ENCODE peak calls at places on chromosomes 5 and 9, in four cellular contexts. R, A, E and V are unnamed samples.

GRCh38 chr5:132327278-132327959 is 33.2 kb downstream of the SLC22A4 start:
- DNase-seq in R (no peak), A (peak; percentile 33), E (no peak), V (peak; percentile 72)

GRCh38 chr9:136847065-136847826 is 2.0 kb upstream of the PHPT1 start:
- DNase-seq in R (no peak), A (peak; percentile 73), E (peak; percentile 44), V (peak; percentile 77)

GRCh38 chr9:21813575-21814473 is 11.4 kb downstream of the MTAP start:
- DNase-seq in R (no peak), A (peak; percentile 52), E (peak; percentile 83), V (peak; percentile 89)

GRCh38 chr5:398475-399295 is 44.3 kb upstream of the EXOC3 start:
- DNase-seq in R (no peak), A (peak; percentile 22), E (no peak), V (no peak)

GRCh38 chr9:136720251-136720886 is 8.0 kb downstream of the DIPK1B start:
- DNase-seq in R (no peak), A (no peak), E (no peak), V (peak; percentile 54)

GRCh38 chr5:73528248-73528647 is 30.0 kb downstream of the BTF3 start:
- DNase-seq in R (no peak), A (no peak), E (no peak), V (no peak)

GRCh38 chr9:71763752-71764332 is 4.5 kb downstream of the CEMIP2 start:
- DNase-seq in R (no peak), A (no peak), E (no peak), V (peak; percentile 52)

GRCh38 chr9:87684627-87685204 is 41.2 kb upstream of the CTSL start:
- DNase-seq in R (no peak), A (peak; percentile 77), E (peak; percentile 40), V (peak; percentile 36)

GRCh38 chr5:142104491-142104890 is 4.1 kb upstream of the NDFIP1 start:
- DNase-seq in R (no peak), A (no peak), E (no peak), V (no peak)

GRCh38 chr5:177546262-177546741 is 8.1 kb downstream of the FAM193B start:
- DNase-seq in R (no peak), A (no peak), E (peak; percentile 100), V (peak; percentile 99)

GRCh38 chr5:128800377-128800776 is 164.9 kb upstream of the SLC27A6 start:
- DNase-seq in R (no peak), A (no peak), E (no peak), V (no peak)

GRCh38 chr9:21165516-21165915 is 944 bp downstream of the IFNA21 start:
- DNase-seq in R (no peak), A (no peak), E (no peak), V (no peak)

GRCh38 chr5:160108124-160108523 is 11.1 kb downstream of the PWWP2A start:
- DNase-seq in R (no peak), A (no peak), E (no peak), V (no peak)

GRCh38 chr5:17113174-17113941 is 104.1 kb upstream of the BASP1 start:
- DNase-seq in R (no peak), A (no peak), E (no peak), V (peak; percentile 40)

GRCh38 chr5:6656680-6657079 is 23.4 kb downstream of the SRD5A1 start:
- DNase-seq in R (no peak), A (no peak), E (no peak), V (no peak)

GRCh38 chr5:75616286-75616810 is 5.1 kb downstream of the ANKDD1B start:
- DNase-seq in R (no peak), A (no peak), E (no peak), V (peak; percentile 39)

GRCh38 chr5:92513067-92513466 is 1068.0 kb downstream of the NR2F1-AS1 start:
- DNase-seq in R (no peak), A (no peak), E (peak; percentile 87), V (peak; percentile 28)

GRCh38 chr9:17082343-17082742 is 52.5 kb upstream of the CNTLN start:
- DNase-seq in R (peak; percentile 18), A (peak; percentile 63), E (no peak), V (peak; percentile 36)

GRCh38 chr5:34749431-34749872 is 89.5 kb upstream of the TTC23L start:
- DNase-seq in R (no peak), A (no peak), E (no peak), V (peak; percentile 68)

GRCh38 chr9:133125706-133126696 is 5.0 kb upstream of the RALGDS start:
- DNase-seq in R (no peak), A (peak; percentile 56), E (no peak), V (peak; percentile 57)

GRCh38 chr5:155836404-155836803 is 490.6 kb upstream of the SGCD start:
- DNase-seq in R (no peak), A (no peak), E (no peak), V (no peak)

GRCh38 chr5:73438048-73438896 is 10.3 kb downstream of the FOXD1 start:
- DNase-seq in R (no peak), A (no peak), E (no peak), V (no peak)

GRCh38 chr9:127913682-127914081 is 3.2 kb downstream of the ST6GALNAC4 start:
- DNase-seq in R (no peak), A (no peak), E (no peak), V (no peak)

GRCh38 chr9:127915801-127916664 is 808 bp downstream of the ST6GALNAC4 start:
- DNase-seq in R (no peak), A (no peak), E (no peak), V (no peak)

GRCh38 chr9:127917603-127918002 is 762 bp upstream of the ST6GALNAC4 start:
- DNase-seq in R (no peak), A (no peak), E (no peak), V (no peak)

GRCh38 chr9:127916665-127917581 is at the start of gene ST6GALNAC4:
- DNase-seq in R (peak; percentile 96), A (peak; percentile 98), E (no peak), V (peak; percentile 96)

DNA sequence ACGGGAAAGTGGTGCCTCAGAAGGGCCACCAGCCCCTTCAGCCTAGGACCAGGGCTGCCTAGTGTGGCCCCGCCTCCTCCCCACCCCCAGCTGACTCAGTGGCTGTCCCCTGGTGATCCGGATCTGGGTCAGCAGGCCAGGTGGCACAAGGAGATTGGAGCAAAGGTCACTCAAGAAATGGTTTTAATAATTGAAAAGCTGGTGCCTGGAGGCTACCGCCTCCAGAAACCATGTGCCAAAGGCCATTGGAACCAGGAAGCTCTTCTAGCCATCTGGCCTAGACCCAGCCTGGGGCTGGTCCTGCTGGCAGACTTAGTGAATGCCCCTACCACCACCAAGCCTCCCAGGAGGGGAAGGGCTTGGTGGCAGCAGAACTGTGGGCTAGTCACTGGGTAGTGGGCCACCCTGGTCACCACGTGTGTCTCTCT is 1.5 kb downstream of the ST6GALNAC4 start:
- DNase-seq in R (no peak), A (peak; percentile 39), E (no peak), V (no peak)
- H3K4me3 ChIP-seq in R (no peak overlapping the region), A (no peak overlapping the region), E (no peak overlapping the region), V (no peak overlapping the region)

DNA sequence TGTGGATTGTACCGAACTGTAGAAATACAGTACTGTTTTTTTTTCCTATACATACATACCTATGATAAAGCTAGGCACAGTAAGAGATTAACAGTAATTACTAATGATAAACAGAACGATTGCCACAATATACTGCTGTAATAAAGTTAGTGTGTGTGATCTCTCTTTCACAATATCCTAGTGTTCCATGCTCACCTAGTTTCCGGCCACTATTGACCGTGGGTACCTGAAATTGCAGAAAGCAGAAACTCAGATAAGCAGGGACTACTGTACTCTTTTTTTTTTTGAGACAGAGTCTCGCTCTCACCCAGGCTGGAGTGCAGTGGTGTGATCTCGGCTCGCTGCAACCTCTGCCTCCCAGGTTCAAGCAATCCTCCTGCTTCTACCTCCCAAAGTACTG is 4.8 kb upstream of the RNU6ATAC start:
- DNase-seq in R (no peak), A (no peak), E (no peak), V (no peak)
- TF ChIP-seq CTCF in R (no peak), A (no peak), E (no peak), V (no peak)

GRCh38 chr9:6079386-6079785 is 64.0 kb upstream of the RANBP6 start:
- DNase-seq in R (no peak), A (no peak), E (no peak), V (no peak)
- H3K4me3 ChIP-seq in R (peak overlapping the region; percentile 36), A (peak overlapping the region; percentile 40), E (no peak overlapping the region), V (no peak overlapping the region)

DNA sequence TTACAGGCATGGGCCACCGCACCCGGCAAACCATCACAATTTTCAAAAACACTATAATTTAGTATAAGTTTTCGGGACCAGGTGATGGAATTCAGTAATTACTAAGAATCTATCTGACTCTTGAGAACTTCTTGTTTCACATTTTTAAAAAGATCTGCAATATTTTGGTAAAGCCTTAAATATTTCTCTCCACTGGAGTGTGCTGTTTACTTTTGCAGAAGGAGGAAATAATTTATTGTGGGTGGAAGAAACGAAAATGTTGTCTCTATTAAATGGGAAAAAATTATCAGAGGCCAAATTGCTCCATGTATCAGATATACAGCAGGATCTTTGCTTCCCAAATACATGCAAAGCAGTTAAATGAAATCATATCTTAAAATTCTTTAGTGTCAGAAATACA is 566.8 kb upstream of the CYLC2 start:
- DNase-seq in R (no peak), A (no peak), E (no peak), V (peak; percentile 4)
- TF ChIP-seq CTCF in R (no peak), A (peak; percentile 30), E (no peak), V (peak; percentile 12)